ENCODE peak calls at places on chromosome 13, in nine cellular contexts. Y is prostate gland, A is brain microvascular endothelial cell, B is cardiac muscle cell, F is lung, I is fibroblast of lung, C is esophagus squamous epithelium, M is A549, G is WERI-Rb-1. O is an unnamed sample.

GRCh38 chr13:74705438-74705837 is 571.2 kb upstream of the KLF12 start:
- DNase-seq in B (no peak), M (no peak), G (no peak), A (no peak), Y (no peak), F (no peak), C (no peak), I (no peak), O (no peak)

GRCh38 chr13:112783135-112783945 is 93.5 kb downstream of the ATP11A start:
- DNase-seq in F (no peak), G (no peak), Y (no peak), M (no peak), C (no peak), I (peak; percentile 63), A (peak; percentile 57), B (peak; percentile 68), O (no peak)

GRCh38 chr13:100148422-100148821 is 59.5 kb downstream of the PCCA start:
- DNase-seq in Y (no peak), F (no peak), I (no peak), C (no peak), A (no peak), M (no peak), B (no peak), G (no peak), O (no peak)

GRCh38 chr13:67259208-67259607 is 29.1 kb upstream of the PCDH9 start:
- DNase-seq in B (no peak), F (no peak), G (no peak), Y (no peak), M (no peak), A (no peak), I (no peak), C (no peak), O (no peak)

GRCh38 chr13:53249236-53249635 is 220.6 kb downstream of the OLFM4 start:
- DNase-seq in I (no peak), B (no peak), M (no peak), C (no peak), G (no peak), Y (no peak), A (no peak), F (no peak), O (no peak)

GRCh38 chr13:99895428-99895998 is 76.1 kb downstream of the ZIC5 start:
- DNase-seq in M (no peak), A (no peak), B (peak; percentile 5), G (no peak), C (no peak), I (no peak), F (no peak), Y (no peak), O (peak; percentile 25)

GRCh38 chr13:79775830-79776229 is 294.9 kb downstream of the NDFIP2 start:
- DNase-seq in A (peak; percentile 77), I (peak; percentile 83), C (no peak), G (peak; percentile 18), Y (no peak), M (peak; percentile 63), F (peak; percentile 44), B (peak; percentile 85), O (peak; percentile 61)

GRCh38 chr13:27578121-27579030 is 42.0 kb downstream of the LNX2 start:
- DNase-seq in G (no peak), A (peak; percentile 81), I (peak; percentile 17), Y (no peak), F (no peak), M (peak; percentile 19), C (no peak), B (no peak), O (no peak)

GRCh38 chr13:113947321-113948033 is 26.4 kb downstream of the C13orf46 start:
- DNase-seq in Y (peak; percentile 65), F (no peak), B (peak; percentile 70), I (no peak), M (peak; percentile 32), G (peak; percentile 82), A (peak; percentile 40), C (no peak), O (peak; percentile 58)

GRCh38 chr13:98411617-98412310 is 165.1 kb downstream of the STK24 start:
- DNase-seq in F (peak; percentile 36), M (no peak), C (no peak), I (no peak), G (no peak), B (peak; percentile 7), A (no peak), Y (no peak), O (no peak)

GRCh38 chr13:60990032-60990733 is 425.5 kb downstream of the PCDH20 start:
- DNase-seq in F (no peak), G (peak; percentile 8), I (no peak), B (no peak), C (no peak), A (no peak), M (peak; percentile 12), Y (no peak), O (no peak)

GRCh38 chr13:67140006-67140405 is 90.1 kb downstream of the PCDH9 start:
- DNase-seq in B (no peak), M (no peak), G (no peak), I (no peak), Y (no peak), A (no peak), F (no peak), C (no peak), O (no peak)

GRCh38 chr13:99033814-99034213 is 56.0 kb upstream of the DOCK9 start:
- DNase-seq in A (no peak), G (no peak), Y (no peak), I (no peak), B (peak; percentile 52), C (no peak), F (no peak), M (no peak), O (no peak)

GRCh38 chr13:114016321-114017027 is 42.6 kb upstream of the C13orf46 start:
- DNase-seq in B (no peak), G (no peak), C (no peak), Y (no peak), F (no peak), A (no peak), M (no peak), I (no peak), O (no peak)

GRCh38 chr13:27055501-27055900 is 116.1 kb downstream of the USP12 start:
- DNase-seq in I (no peak), F (no peak), C (no peak), B (no peak), A (no peak), G (no peak), M (no peak), Y (no peak), O (no peak)

GRCh38 chr13:57787058-57787791 is 155.7 kb downstream of the PCDH17 start:
- DNase-seq in A (no peak), C (no peak), B (no peak), G (peak; percentile 84), M (no peak), F (no peak), I (no peak), Y (no peak), O (no peak)

GRCh38 chr13:77868717-77869116 is 49.9 kb downstream of the EDNRB start:
- DNase-seq in B (no peak), Y (no peak), A (no peak), F (no peak), C (no peak), I (peak; percentile 14), G (no peak), M (no peak), O (no peak)

GRCh38 chr13:76798037-76798436 is 88.2 kb downstream of the KCTD12 start:
- DNase-seq in G (no peak), Y (no peak), M (no peak), B (no peak), F (no peak), A (no peak), I (no peak), C (no peak), O (no peak)

GRCh38 chr13:66222127-66222526 is 1008.0 kb downstream of the PCDH9 start:
- DNase-seq in I (no peak), A (no peak), F (no peak), Y (no peak), B (no peak), G (no peak), C (no peak), M (no peak), O (no peak)

GRCh38 chr13:31639443-31640163 is 99.7 kb upstream of the RXFP2 start:
- DNase-seq in B (peak; percentile 33), A (no peak), I (peak; percentile 12), M (no peak), C (no peak), F (no peak), Y (no peak), G (no peak), O (no peak)

GRCh38 chr13:37616131-37616530 is 17.6 kb upstream of the POSTN start:
- DNase-seq in B (no peak), I (peak; percentile 43), G (no peak), A (peak; percentile 22), M (no peak), C (no peak), Y (no peak), F (no peak), O (no peak)
- TF ChIP-seq CTCF in B (no peak), I (no peak), G (no peak), A (no peak), M (no peak), C (no peak), Y (no peak), F (no peak), O (no peak)

DNA sequence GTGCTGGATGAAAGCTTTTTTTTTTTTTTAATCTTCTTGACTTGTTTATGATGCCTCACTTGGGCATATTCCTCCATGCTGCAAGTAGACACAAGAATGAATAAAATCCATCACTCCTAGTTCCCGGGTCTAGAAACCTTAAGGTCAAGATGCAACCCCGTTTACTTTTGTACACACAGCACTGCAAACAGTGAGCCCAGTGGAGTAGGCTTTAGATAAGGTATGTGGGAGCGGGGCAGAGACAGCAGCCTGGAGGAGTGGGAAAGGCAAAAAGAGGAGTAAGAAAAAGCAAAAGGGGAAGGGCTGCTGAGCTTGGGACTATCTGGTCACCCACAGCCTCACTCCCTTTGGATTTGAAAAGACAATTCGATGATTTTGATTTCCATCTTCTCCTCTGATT is 429.8 kb upstream of the ARGLU1 start:
- DNase-seq in F (no peak), G (no peak), I (no peak), C (no peak), A (no peak), B (no peak), Y (no peak), M (no peak), O (no peak)
- H3K27ac ChIP-seq in F (no peak overlapping the region), G (no peak overlapping the region), I (no peak overlapping the region), C (no peak overlapping the region), A (no peak overlapping the region), B (no peak overlapping the region), Y (no peak overlapping the region), M (no peak overlapping the region), O (no peak overlapping the region)

GRCh38 chr13:46100191-46100877 is 4.5 kb downstream of the CPB2 start:
- DNase-seq in I (peak; percentile 3), M (no peak), C (no peak), Y (no peak), B (no peak), G (no peak), A (no peak), F (no peak), O (no peak)
- H3K4me3 ChIP-seq in I (no peak overlapping the region), M (no peak overlapping the region), C (no peak overlapping the region), Y (no peak overlapping the region), B (no peak overlapping the region), G (no peak overlapping the region), A (no peak overlapping the region), F (no peak overlapping the region), O (no peak overlapping the region)

DNA sequence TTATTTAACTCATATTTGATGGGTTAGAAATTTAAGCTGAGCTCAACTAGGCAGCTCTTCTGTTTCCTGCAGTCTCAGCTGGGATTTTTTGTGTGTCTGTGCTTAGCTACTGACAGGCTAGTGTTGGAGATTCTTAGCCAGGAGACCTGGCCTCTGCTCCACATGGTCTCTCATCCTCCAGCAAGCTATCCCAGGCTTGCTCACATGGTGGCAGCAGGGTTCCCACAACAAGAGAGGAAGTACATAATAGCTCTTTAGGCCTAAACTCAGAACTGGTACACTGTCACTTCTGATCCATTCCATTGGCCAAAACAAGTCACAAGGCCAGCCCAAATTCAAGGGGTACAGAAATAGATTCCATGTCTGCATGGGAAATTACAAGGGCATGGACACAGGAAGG is 406.2 kb downstream of the SUCLA2 start:
- DNase-seq in I (no peak), A (peak; percentile 16), B (peak; percentile 25), Y (no peak), M (peak; percentile 18), F (no peak), C (no peak), G (peak; percentile 87), O (no peak)
- TF ChIP-seq CTCF in I (peak; percentile 26), A (peak; percentile 65), B (no peak), Y (no peak), M (no peak), F (no peak), C (peak; percentile 16), G (peak; percentile 89), O (no peak)